ENCODE peak calls at places on chromosomes 3 and 15, in nine cellular contexts. Y is stimulated activated naive B cell treated with anti-CD40 and anti-IgM and Interleukin-4, amounts not matched to agents 10 μg/mL and 1 μg/mL and 100 μg/mL, for 72 hours; P is HT-29; Q is anterior cingulate cortex; D is fibroblast of lung; F is PC-9; W is ureter; X is HFFc6; N is GM23338. V is an unnamed sample.

GRCh38 chr3:120064641-120065040 is 29.6 kb downstream of the GSK3B start:
- DNase-seq in X (no peak), Q (no peak), Y (no peak), D (no peak), F (no peak), W (no peak), P (no peak), N (no peak), V (no peak)

GRCh38 chr3:179322481-179323196 is at the start of gene ZNF639:
- DNase-seq in D (peak), Y (peak), X (peak), F (peak), N (peak), W (peak), P (peak), Q (no peak), V (peak)

GRCh38 chr3:116980106-116980505 is 270.5 kb downstream of the TUSC7 start:
- DNase-seq in N (peak), Y (no peak), Q (no peak), F (no peak), D (no peak), W (no peak), P (no peak), X (no peak), V (no peak)

GRCh38 chr3:100871307-100871706 is 121.9 kb downstream of the ABI3BP start:
- DNase-seq in Y (no peak), P (no peak), W (no peak), X (no peak), F (no peak), Q (no peak), N (no peak), D (no peak), V (no peak)

GRCh38 chr15:37095993-37096877 is 4.1 kb downstream of the MEIS2 start:
- DNase-seq in D (no peak), P (no peak), Q (no peak), N (peak), Y (no peak), F (no peak), W (no peak), X (no peak), V (peak)

GRCh38 chr15:51649659-51650521 is 27.3 kb upstream of the DMXL2 start:
- DNase-seq in P (peak), F (peak), N (peak), Q (no peak), D (peak), W (peak), X (peak), Y (peak), V (peak)

GRCh38 chr15:71288348-71288955 is 173.2 kb downstream of the THSD4 start:
- DNase-seq in X (peak), Y (no peak), Q (no peak), N (no peak), F (no peak), P (no peak), W (no peak), D (no peak), V (no peak)

GRCh38 chr3:161070252-161070930 is 34.8 kb downstream of the B3GALNT1 start:
- DNase-seq in P (no peak), W (no peak), D (no peak), N (no peak), Y (no peak), X (no peak), F (no peak), Q (no peak), V (no peak)

GRCh38 chr15:33150516-33150915 is 44.0 kb downstream of the FMN1 start:
- DNase-seq in X (no peak), W (no peak), Q (no peak), D (no peak), N (no peak), F (no peak), P (peak), Y (no peak), V (no peak)

GRCh38 chr3:185421577-185422232 is 58.8 kb downstream of the MAP3K13 start:
- DNase-seq in Y (no peak), X (no peak), P (no peak), N (no peak), W (no peak), D (no peak), Q (no peak), F (no peak), V (no peak)

GRCh38 chr3:45105855-45106655 is 40.1 kb downstream of the CDCP1 start:
- DNase-seq in W (no peak), Y (no peak), N (no peak), Q (no peak), X (peak), F (no peak), D (peak), P (no peak), V (no peak)

GRCh38 chr3:33645060-33645841 is 72.8 kb downstream of the CLASP2 start:
- DNase-seq in W (no peak), D (peak), Q (no peak), X (no peak), Y (no peak), P (peak), F (no peak), N (peak), V (no peak)

GRCh38 chr3:132180337-132180791 is 136.8 kb upstream of the ACP3 start:
- DNase-seq in P (peak), D (peak), X (peak), Y (peak), Q (no peak), W (peak), F (peak), N (peak), V (peak)

GRCh38 chr3:53618946-53619345 is 124.5 kb downstream of the CACNA1D start:
- DNase-seq in F (no peak), W (no peak), Y (no peak), N (no peak), Q (no peak), X (no peak), P (no peak), D (no peak), V (no peak)

GRCh38 chr3:149340310-149340933 is 7.0 kb upstream of the TM4SF18 start:
- DNase-seq in N (no peak), F (peak), P (no peak), Q (no peak), D (peak), W (no peak), X (peak), Y (no peak), V (no peak)

GRCh38 chr3:131730581-131730980 is 227.8 kb upstream of the MRPL3 start:
- DNase-seq in P (no peak), D (no peak), N (no peak), X (peak), Q (no peak), F (peak), W (no peak), Y (no peak), V (no peak)

GRCh38 chr15:66907826-66908502 is 157.4 kb upstream of the SMAD3 start:
- DNase-seq in X (no peak), N (no peak), W (peak), Y (peak), Q (no peak), P (no peak), F (no peak), D (no peak), V (no peak)

GRCh38 chr15:67127925-67128324 is 62.5 kb downstream of the SMAD3 start:
- DNase-seq in P (peak), D (peak), Q (no peak), F (peak), N (no peak), X (peak), Y (no peak), W (no peak), V (no peak)

GRCh38 chr3:121621491-121621890 is 28.3 kb downstream of the FBXO40 start:
- DNase-seq in X (no peak), D (no peak), P (no peak), Y (no peak), W (no peak), F (no peak), N (no peak), Q (no peak), V (no peak)

GRCh38 chr15:96312641-96313335 is 17.7 kb upstream of the NR2F2 start:
- DNase-seq in Q (no peak), N (no peak), X (peak), Y (no peak), W (no peak), D (no peak), P (no peak), F (peak), V (no peak)

GRCh38 chr15:32824777-32825176 is 107.0 kb downstream of the GREM1 start:
- DNase-seq in X (peak), F (peak), Y (no peak), W (no peak), N (no peak), Q (no peak), P (no peak), D (peak), V (no peak)

GRCh38 chr3:190972840-190973270 is 110.4 kb upstream of the GMNC start:
- DNase-seq in Q (no peak), X (peak), W (no peak), F (peak), Y (no peak), P (no peak), D (peak), N (no peak), V (no peak)

GRCh38 chr3:42273351-42273750 is 7.4 kb upstream of the CCK start:
- DNase-seq in W (no peak), Q (no peak), N (no peak), F (no peak), P (no peak), D (no peak), X (no peak), Y (no peak), V (no peak)

GRCh38 chr3:13506680-13507079 is 26.6 kb downstream of the HDAC11 start:
- DNase-seq in Y (no peak), X (no peak), D (no peak), Q (no peak), P (no peak), F (no peak), N (no peak), W (no peak), V (no peak)

V was measured in nephron progenitor cell.